ENCODE peak calls at places on chromosome X, in four cellular contexts. S is keratinocyte, O is sigmoid colon, V is pancreas. X is an unnamed sample.

GRCh38 chrX:48927736-48928382 is 9.0 kb upstream of the PIM2 start:
- DNase-seq in S (no peak), O (no peak), V (no peak), X (no peak)

GRCh38 chrX:10656214-10656613 is 35.8 kb upstream of the MID1 start:
- DNase-seq in S (no peak), O (no peak), V (no peak), X (no peak)

GRCh38 chrX:106894978-106895452 is 8.1 kb downstream of the RIPPLY1 start:
- DNase-seq in S (no peak), O (no peak), V (no peak), X (peak; percentile 35)

GRCh38 chrX:101417981-101418841 is 10.2 kb downstream of the HNRNPH2 start:
- DNase-seq in S (no peak), O (peak; percentile 79), V (peak; percentile 62), X (peak; percentile 70)

GRCh38 chrX:112147206-112147605 is 64.6 kb upstream of the TRPC5 start:
- DNase-seq in S (no peak), O (no peak), V (no peak), X (no peak)

GRCh38 chrX:37825225-37825842 is 22.0 kb downstream of the DYNLT3 start:
- DNase-seq in S (no peak), O (peak; percentile 64), V (peak; percentile 24), X (peak; percentile 34)

GRCh38 chrX:135931644-135932487 is 38.4 kb downstream of the SAGE1 start:
- DNase-seq in S (peak; percentile 5), O (no peak), V (peak; percentile 32), X (peak; percentile 62)

GRCh38 chrX:109890910-109891502 is 111.9 kb upstream of the TMEM164 start:
- DNase-seq in S (peak; percentile 7), O (peak; percentile 70), V (peak; percentile 22), X (peak; percentile 71)

GRCh38 chrX:78650906-78651437 is 8.2 kb downstream of the RTL3 start:
- DNase-seq in S (no peak), O (no peak), V (no peak), X (no peak)

GRCh38 chrX:135544338-135544948 is 24.0 kb downstream of the INTS6L start:
- DNase-seq in S (no peak), O (no peak), V (no peak), X (no peak)

GRCh38 chrX:40867352-40867751 is 132.0 kb upstream of the MED14 start:
- DNase-seq in S (peak; percentile 36), O (no peak), V (peak; percentile 20), X (no peak)

GRCh38 chrX:108306086-108306485 is 132.1 kb downstream of the COL4A6 start:
- DNase-seq in S (no peak), O (no peak), V (no peak), X (no peak)

GRCh38 chrX:78019586-78020483 is 50.4 kb upstream of the PGAM4 start:
- DNase-seq in S (no peak), O (no peak), V (no peak), X (no peak)

GRCh38 chrX:40083120-40083978 is 14.4 kb downstream of the BCOR start:
- DNase-seq in S (no peak), O (no peak), V (peak; percentile 79), X (no peak)

GRCh38 chrX:78769933-78770332 is 22.4 kb downstream of the LPAR4 start:
- DNase-seq in S (no peak), O (no peak), V (no peak), X (no peak)

GRCh38 chrX:20205927-20206708 is 60.6 kb downstream of the RPS6KA3 start:
- DNase-seq in S (no peak), O (no peak), V (no peak), X (no peak)

GRCh38 chrX:124719060-124719459 is 372.7 kb downstream of the SH2D1A start:
- DNase-seq in S (no peak), O (no peak), V (no peak), X (no peak)

GRCh38 chrX:3584415-3584996 is 128.9 kb downstream of the PRKX start:
- DNase-seq in S (no peak), O (no peak), V (no peak), X (no peak)

GRCh38 chrX:110600745-110601310 is 194.8 kb downstream of the CHRDL1 start:
- DNase-seq in S (no peak), O (no peak), V (no peak), X (peak; percentile 16)

GRCh38 chrX:29841750-29842149 is 373.6 kb upstream of the MAGEB2 start:
- DNase-seq in S (no peak), O (no peak), V (no peak), X (no peak)

GRCh38 chrX:47497274-47497673 is 14.3 kb upstream of the ZNF41 start:
- DNase-seq in S (no peak), O (no peak), V (no peak), X (no peak)
- H3K27me3 ChIP-seq in S (no peaks in the 10 kb centered on the region), O (no peaks in the 10 kb centered on the region), V (no peaks in the 10 kb centered on the region), X (no peaks in the 10 kb centered on the region)

DNA sequence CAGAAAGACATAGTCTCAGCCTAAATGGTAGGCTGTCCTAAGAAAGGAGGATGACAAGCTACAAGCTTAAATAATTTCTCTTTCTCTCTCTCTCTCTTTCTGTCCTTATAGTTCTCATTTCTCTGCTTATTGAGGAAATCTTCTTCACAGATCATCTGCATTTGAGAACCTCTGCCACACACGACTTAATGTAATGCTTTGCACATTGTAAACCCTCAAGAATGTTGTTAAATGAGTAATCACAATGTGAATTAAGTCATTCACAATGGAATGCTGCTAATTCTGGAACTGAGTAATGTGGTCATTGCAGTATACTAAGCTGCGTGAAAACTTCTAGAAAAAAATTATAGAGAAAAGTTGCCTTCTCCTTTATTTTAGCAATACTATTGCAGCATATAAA is 508.9 kb upstream of the FTHL17 start:
- DNase-seq in S (peak; percentile 19), O (no peak), V (no peak), X (no peak)
- H3K27ac ChIP-seq in S (no peak overlapping the region), O (no peak overlapping the region), V (no peak overlapping the region), X (no peak overlapping the region)

DNA sequence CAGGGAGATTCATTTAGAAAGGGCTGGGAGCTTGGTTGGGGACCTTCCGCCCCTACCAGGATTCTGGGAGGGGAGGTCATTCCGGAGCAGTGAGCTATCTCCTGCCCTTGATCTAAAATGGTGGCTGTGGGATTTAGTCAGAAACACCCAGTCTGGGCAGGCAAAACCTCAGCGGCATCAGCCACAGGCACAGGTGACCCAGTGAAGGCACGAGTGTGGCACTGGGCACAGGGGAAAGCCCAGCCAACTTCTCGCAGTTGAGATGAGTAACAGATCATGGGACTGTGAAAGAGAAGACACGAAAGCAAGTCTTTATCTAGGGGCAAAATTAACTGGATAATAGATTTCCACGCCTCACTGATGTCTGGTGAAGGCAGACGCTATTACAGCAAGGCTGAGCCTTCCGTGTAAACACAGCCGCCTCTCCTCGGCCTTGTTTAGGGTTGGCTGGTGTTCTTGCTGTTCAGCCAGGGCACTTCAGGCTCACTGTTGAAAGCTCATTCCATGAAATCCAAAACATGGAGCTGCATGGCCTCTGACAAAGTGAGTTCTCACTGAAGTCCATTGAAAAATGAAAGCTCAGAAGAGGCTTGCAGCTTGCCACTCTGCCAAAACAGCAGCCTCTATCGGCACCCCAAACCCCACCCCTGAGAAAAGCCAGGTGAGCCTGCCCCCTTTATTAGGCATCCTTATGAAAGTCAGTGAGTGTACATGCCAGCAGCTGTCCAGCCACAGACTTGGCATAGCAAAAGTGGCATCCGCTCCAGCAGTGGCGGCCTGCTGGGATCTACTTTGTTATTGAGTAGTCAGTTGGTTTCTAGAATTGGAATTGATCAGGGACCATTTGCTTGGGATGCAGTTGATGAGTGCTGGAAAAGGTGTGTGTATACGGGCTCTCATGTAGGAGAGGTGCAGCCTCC is 102.3 kb upstream of the MTM1 start:
- DNase-seq in S (no peak), O (no peak), V (no peak), X (no peak)
- H3K4me1 ChIP-seq in S (no peaks in the 10 kb centered on the region), O (peaks cover 8% of the 10 kb centered on the region), V (no peaks in the 10 kb centered on the region), X (peaks cover 4% of the 10 kb centered on the region)

DNA sequence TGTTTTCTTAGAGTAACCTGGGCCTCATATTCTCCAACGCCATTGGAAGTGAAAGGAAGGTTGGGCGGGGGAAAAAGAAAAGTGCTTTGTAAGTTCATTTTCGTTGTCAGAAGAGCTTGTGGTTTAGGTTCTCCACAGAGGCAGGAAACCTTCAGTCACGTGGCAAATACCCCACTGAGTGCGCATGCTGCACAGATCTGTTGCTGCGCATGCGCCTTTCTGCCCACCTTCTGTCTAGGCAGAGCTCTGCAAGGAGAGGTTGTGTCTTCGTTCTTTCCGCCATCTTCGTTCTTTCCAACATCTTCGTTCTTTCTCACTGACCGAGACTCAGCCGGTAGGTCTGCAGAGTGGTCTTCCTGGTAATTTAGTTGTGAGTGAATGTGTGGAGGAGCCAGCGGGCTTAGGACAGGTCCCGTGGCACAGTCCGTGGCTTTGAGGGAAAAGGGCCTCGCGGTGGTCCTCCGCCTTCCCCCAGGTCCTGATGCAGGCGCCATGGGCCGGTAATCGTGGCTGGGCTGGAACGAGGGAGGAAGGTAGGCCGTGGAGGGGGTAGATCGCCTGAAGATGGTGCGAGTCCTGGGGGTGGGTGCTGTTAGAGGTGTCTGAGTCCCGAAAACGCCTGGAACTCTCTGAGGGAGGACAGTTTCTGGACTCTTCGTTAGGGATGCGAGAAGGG is at the start of gene PAGE5:
- DNase-seq in S (no peak), O (no peak), V (no peak), X (no peak)
- H3K27me3 ChIP-seq in S (no peaks in the 10 kb centered on the region), O (no peaks in the 10 kb centered on the region), V (no peaks in the 10 kb centered on the region), X (no peaks in the 10 kb centered on the region)

GRCh38 chrX:15530318-15530717 is 29.7 kb downstream of the BMX start:
- DNase-seq in S (no peak), O (no peak), V (no peak), X (no peak)
- H3K27ac ChIP-seq in S (no peak overlapping the region), O (no peak overlapping the region), V (no peak overlapping the region), X (no peak overlapping the region)

GRCh38 chrX:154051210-154051810 is 31.6 kb upstream of the IRAK1 start:
- DNase-seq in S (no peak), O (peak; percentile 83), V (peak; percentile 68), X (peak; percentile 77)

GRCh38 chrX:154050113-154050495 is 30.4 kb upstream of the IRAK1 start:
- DNase-seq in S (no peak), O (peak; percentile 56), V (no peak), X (no peak)

GRCh38 chrX:154048398-154048797 is 28.7 kb upstream of the IRAK1 start:
- DNase-seq in S (no peak), O (peak; percentile 61), V (no peak), X (no peak)

GRCh38 chrX:154047266-154047665 is 27.6 kb upstream of the IRAK1 start:
- DNase-seq in S (no peak), O (no peak), V (no peak), X (no peak)

GRCh38 chrX:154049209-154050112 is 29.8 kb upstream of the IRAK1 start:
- DNase-seq in S (no peak), O (peak; percentile 54), V (no peak), X (peak; percentile 66)
- H3K4me1 ChIP-seq in S (peaks cover 3% of the 10 kb centered on the region), O (peaks cover 34% of the 10 kb centered on the region), V (peaks cover 14% of the 10 kb centered on the region), X (peaks cover 32% of the 10 kb centered on the region)

GRCh38 chrX:137031517-137032377 is 2.0 kb downstream of the GPR101 start:
- DNase-seq in S (no peak), O (no peak), V (no peak), X (no peak)
- H3K27me3 ChIP-seq in S (peaks cover 43% of the 10 kb centered on the region), O (peaks cover 11% of the 10 kb centered on the region), V (no peaks in the 10 kb centered on the region), X (no peaks in the 10 kb centered on the region)

X was measured in right cardiac atrium.